ENCODE peak calls at places on chromosomes 13 and 19, in eight cellular contexts. J, R, M, I, T, V, N and S are unnamed samples.

GRCh38 chr19:48637948-48638830 is 1.0 kb upstream of the DBP start:
- DNase-seq in M (peak), V (peak), R (peak), T (peak), J (peak), N (peak), I (peak), S (peak)

GRCh38 chr13:104831823-104832222 is 1703.6 kb downstream of the EFNB2 start:
- DNase-seq in V (no peak), I (no peak), T (no peak), N (no peak), J (no peak), M (no peak), R (no peak), S (no peak)

GRCh38 chr13:100440756-100441421 is 147.7 kb downstream of the GGACT start:
- DNase-seq in T (no peak), I (no peak), M (no peak), N (no peak), R (no peak), V (no peak), J (no peak), S (no peak)

GRCh38 chr19:31459430-31459829 is 110.2 kb upstream of the TSHZ3 start:
- DNase-seq in N (no peak), R (no peak), J (no peak), V (no peak), M (no peak), I (no peak), T (no peak), S (no peak)

GRCh38 chr19:49556412-49557398 is 23.7 kb downstream of the NOSIP start:
- DNase-seq in M (no peak), J (no peak), N (no peak), R (no peak), V (no peak), T (no peak), I (no peak), S (no peak)

GRCh38 chr19:56053596-56053995 is 67.0 kb downstream of the NLRP5 start:
- DNase-seq in I (no peak), J (no peak), T (no peak), V (no peak), M (no peak), R (no peak), N (no peak), S (no peak)

GRCh38 chr19:44889830-44890365 is 1.2 kb upstream of the TOMM40 start:
- DNase-seq in M (no peak), J (no peak), R (no peak), N (peak), I (no peak), T (no peak), V (no peak), S (no peak)

GRCh38 chr19:554817-555216 is 11.0 kb downstream of the GZMM start:
- DNase-seq in N (no peak), T (no peak), J (no peak), I (no peak), M (no peak), V (no peak), R (no peak), S (no peak)

GRCh38 chr19:11405846-11406643 is 13.1 kb downstream of the RGL3 start:
- DNase-seq in M (no peak), J (no peak), N (no peak), R (no peak), T (no peak), I (no peak), V (no peak), S (no peak)

GRCh38 chr13:48954086-48954485 is 21.6 kb upstream of the FNDC3A start:
- DNase-seq in M (no peak), N (no peak), J (no peak), I (no peak), R (no peak), T (no peak), V (no peak), S (no peak)

GRCh38 chr19:39407644-39408391 is 1.2 kb downstream of the ZFP36 start:
- DNase-seq in M (peak), R (peak), V (no peak), I (peak), J (no peak), T (no peak), N (peak), S (no peak)